ENCODE peak calls at places on chromosome 6, in six cellular contexts. U, X, B, J, Z and G are unnamed samples.

GRCh38 chr6:17334265-17334664 is 53.1 kb downstream of the RBM24 start:
- DNase-seq in U (no peak), X (no peak), B (no peak), J (peak; percentile 44), Z (no peak), G (no peak)

GRCh38 chr6:7559651-7560385 is 18.3 kb downstream of the DSP start:
- DNase-seq in U (no peak), X (no peak), B (no peak), J (no peak), Z (no peak), G (no peak)

GRCh38 chr6:16398587-16398986 is 160.2 kb downstream of the GMPR start:
- DNase-seq in U (peak; percentile 32), X (peak; percentile 12), B (no peak), J (no peak), Z (no peak), G (no peak)

GRCh38 chr6:107108201-107108890 is 7.0 kb downstream of the BEND3 start:
- DNase-seq in U (no peak), X (no peak), B (no peak), J (peak; percentile 92), Z (no peak), G (no peak)

GRCh38 chr6:99346595-99346994 is 2.9 kb downstream of the FAXC start:
- DNase-seq in U (no peak), X (no peak), B (no peak), J (no peak), Z (no peak), G (no peak)

GRCh38 chr6:116971959-116972358 is 94.9 kb downstream of the RFX6 start:
- DNase-seq in U (no peak), X (no peak), B (peak; percentile 13), J (peak; percentile 56), Z (peak; percentile 27), G (no peak)

GRCh38 chr6:20699402-20699801 is 165.1 kb downstream of the CDKAL1 start:
- DNase-seq in U (no peak), X (no peak), B (no peak), J (no peak), Z (no peak), G (no peak)

GRCh38 chr6:11608600-11609323 is 71.2 kb downstream of the TMEM170B start:
- DNase-seq in U (no peak), X (no peak), B (no peak), J (no peak), Z (no peak), G (no peak)

GRCh38 chr6:127880452-127880851 is 20.4 kb downstream of the THEMIS start:
- DNase-seq in U (no peak), X (no peak), B (no peak), J (no peak), Z (no peak), G (no peak)

GRCh38 chr6:5302995-5303622 is 41.8 kb downstream of the FARS2 start:
- DNase-seq in U (no peak), X (no peak), B (peak; percentile 37), J (peak; percentile 76), Z (no peak), G (no peak)

GRCh38 chr6:79277109-79277508 is 42.6 kb upstream of the HMGN3 start:
- DNase-seq in U (no peak), X (no peak), B (no peak), J (peak; percentile 76), Z (no peak), G (no peak)

GRCh38 chr6:161414180-161414579 is 140.3 kb upstream of the AGPAT4 start:
- DNase-seq in U (no peak), X (no peak), B (no peak), J (peak; percentile 18), Z (no peak), G (no peak)

GRCh38 chr6:53161481-53162009 is 12.9 kb upstream of the GCM1 start:
- DNase-seq in U (no peak), X (no peak), B (no peak), J (no peak), Z (no peak), G (no peak)

GRCh38 chr6:122482750-122483080 is 11.1 kb upstream of the SERINC1 start:
- DNase-seq in U (no peak), X (no peak), B (no peak), J (no peak), Z (no peak), G (no peak)

GRCh38 chr6:106253731-106254130 is 71.8 kb downstream of the ATG5 start:
- DNase-seq in U (no peak), X (peak; percentile 54), B (no peak), J (peak; percentile 55), Z (no peak), G (no peak)